ENCODE peak calls at places on chromosomes 3 and 15, in seven cellular contexts. X is kidney; T is CD4-positive, CD25-positive, alpha-beta regulatory T cell; I is neural progenitor cell; M is GM23248; E is HCT116; Q is OCI-LY7. J is an unnamed sample.

GRCh38 chr3:123349566-123350450 is 99.1 kb downstream of the ADCY5 start:
- DNase-seq in M (no peak), T (no peak), I (no peak), X (no peak), E (no peak), Q (no peak), J (no peak)

GRCh38 chr15:30859091-30859874 is 44.4 kb upstream of the FAN1 start:
- DNase-seq in M (peak), E (peak), T (peak), I (peak), X (no peak), Q (peak), J (peak)

GRCh38 chr3:15860014-15860934 is 62.5 kb upstream of the ANKRD28 start:
- DNase-seq in I (peak), M (peak), E (peak), Q (peak), X (peak), T (peak), J (peak)

GRCh38 chr15:96285715-96286367 is 44.7 kb upstream of the NR2F2 start:
- DNase-seq in I (no peak), Q (no peak), M (no peak), X (peak), E (no peak), T (no peak), J (no peak)

GRCh38 chr15:38688761-38689160 is 124.1 kb upstream of the RASGRP1 start:
- DNase-seq in X (no peak), I (no peak), M (no peak), Q (peak), T (peak), E (no peak), J (no peak)

GRCh38 chr3:112647122-112647521 is 6.2 kb upstream of the CCDC80 start:
- DNase-seq in Q (no peak), I (peak), T (no peak), X (no peak), M (peak), E (no peak), J (peak)

GRCh38 chr15:55056500-55056899 is 140.2 kb downstream of the RSL24D1 start:
- DNase-seq in T (no peak), M (no peak), X (no peak), I (no peak), Q (no peak), E (no peak), J (no peak)

GRCh38 chr3:177473184-177473583 is 275.9 kb upstream of the TBL1XR1 start:
- DNase-seq in E (no peak), I (no peak), X (no peak), Q (no peak), M (no peak), T (no peak), J (peak)

GRCh38 chr15:33580526-33580925 is 269.8 kb downstream of the RYR3 start:
- DNase-seq in E (no peak), X (no peak), T (no peak), I (no peak), M (peak), Q (no peak), J (peak)

GRCh38 chr3:63753567-63753966 is 65.5 kb upstream of the C3orf49 start:
- DNase-seq in M (peak), Q (no peak), X (no peak), E (no peak), T (no peak), I (peak), J (peak)

GRCh38 chr3:124486324-124486723 is 243.9 kb upstream of the UMPS start:
- DNase-seq in Q (no peak), M (peak), E (no peak), X (no peak), T (no peak), I (no peak), J (no peak)

GRCh38 chr3:142694225-142694624 is 29.6 kb upstream of the TRPC1 start:
- DNase-seq in T (no peak), M (no peak), X (no peak), I (no peak), Q (no peak), E (no peak), J (no peak)

GRCh38 chr3:176951144-176951543 is 246.1 kb downstream of the TBL1XR1 start:
- DNase-seq in E (no peak), T (no peak), M (peak), Q (no peak), X (no peak), I (no peak), J (peak)

GRCh38 chr15:23420806-23421575 is 26.1 kb downstream of the GOLGA6L2 start:
- DNase-seq in M (no peak), T (no peak), X (peak), I (no peak), E (no peak), Q (no peak), J (no peak)

GRCh38 chr3:69893274-69893673 is 106.3 kb upstream of the SAMMSON start:
- DNase-seq in T (no peak), M (no peak), E (no peak), I (no peak), X (no peak), Q (no peak), J (no peak)

GRCh38 chr3:192082733-192083660 is 622.0 kb downstream of the PYDC2 start:
- DNase-seq in X (no peak), T (no peak), M (no peak), Q (no peak), I (no peak), E (no peak), J (no peak)

GRCh38 chr3:73484656-73485248 is 140.0 kb downstream of the PDZRN3 start:
- DNase-seq in X (no peak), T (no peak), I (no peak), Q (peak), M (peak), E (no peak), J (no peak)

GRCh38 chr3:159904455-159904854 is 84.2 kb upstream of the IL12A start:
- DNase-seq in X (no peak), I (no peak), E (no peak), T (no peak), M (no peak), Q (no peak), J (no peak)

GRCh38 chr15:101013769-101014223 is 94.6 kb downstream of the LRRK1 start:
- DNase-seq in X (no peak), E (no peak), M (no peak), Q (no peak), I (no peak), T (no peak), J (no peak)

GRCh38 chr3:128326051-128326823 is 140.5 kb downstream of the DNAJB8 start:
- DNase-seq in Q (peak), I (no peak), M (no peak), E (no peak), X (no peak), T (peak), J (no peak)

GRCh38 chr3:73442152-73442551 is 182.6 kb downstream of the PDZRN3 start:
- DNase-seq in X (no peak), Q (no peak), E (no peak), I (no peak), T (no peak), M (no peak), J (no peak)

GRCh38 chr15:25735550-25736384 is 127.4 kb downstream of the ATP10A start:
- DNase-seq in X (no peak), M (no peak), E (no peak), T (no peak), Q (no peak), I (no peak), J (no peak)

GRCh38 chr3:107950413-107950812 is 140.4 kb downstream of the CD47 start:
- DNase-seq in T (no peak), I (no peak), Q (no peak), M (no peak), X (no peak), E (no peak), J (no peak)

GRCh38 chr3:112377418-112378071 is 44.6 kb downstream of the CD200 start:
- DNase-seq in I (no peak), E (no peak), M (no peak), Q (no peak), X (no peak), T (no peak), J (peak)

GRCh38 chr3:150763841-150764483 is 993 bp upstream of the SIAH2 start:
- DNase-seq in I (peak), Q (peak), M (peak), T (peak), E (peak), X (peak), J (no peak)

GRCh38 chr3:42210731-42211130 is 55.3 kb downstream of the CCK start:
- DNase-seq in I (peak), E (no peak), X (no peak), M (no peak), T (no peak), Q (no peak), J (no peak)

GRCh38 chr3:176562381-176562780 is 634.9 kb downstream of the TBL1XR1 start:
- DNase-seq in E (no peak), T (no peak), I (peak), Q (no peak), X (no peak), M (no peak), J (no peak)

GRCh38 chr3:8767667-8768363 is 1.6 kb downstream of the OXTR start:
- DNase-seq in T (peak), Q (no peak), X (no peak), M (peak), I (peak), E (no peak), J (peak)

GRCh38 chr15:39434751-39435238 is 146.1 kb upstream of the THBS1 start:
- DNase-seq in E (no peak), T (no peak), Q (no peak), X (peak), M (no peak), I (no peak), J (no peak)

GRCh38 chr15:51642696-51643095 is 20.1 kb upstream of the DMXL2 start:
- DNase-seq in T (no peak), Q (no peak), X (no peak), M (no peak), E (no peak), I (no peak), J (no peak)

GRCh38 chr3:127694467-127695215 is 21.9 kb downstream of the ABTB1 start:
- DNase-seq in X (peak), Q (peak), I (peak), E (peak), M (peak), T (peak), J (no peak)

GRCh38 chr3:112634786-112635541 is 6.0 kb downstream of the CCDC80 start:
- DNase-seq in T (peak), X (no peak), M (peak), Q (peak), E (no peak), I (peak), J (no peak)

GRCh38 chr15:85168642-85169173 is 187.1 kb downstream of the PDE8A start:
- DNase-seq in E (peak), I (peak), M (peak), T (peak), Q (peak), X (no peak), J (no peak)

GRCh38 chr3:153144779-153145178 is 17.2 kb upstream of the RAP2B start:
- DNase-seq in M (peak), X (no peak), T (no peak), Q (no peak), E (no peak), I (no peak), J (peak)

GRCh38 chr3:64983583-64984359 is 296.0 kb upstream of the ADAMTS9 start:
- DNase-seq in Q (no peak), T (no peak), M (no peak), E (no peak), I (peak), X (no peak), J (no peak)

GRCh38 chr3:83928391-83928790 is 1030.4 kb upstream of the CADM2 start:
- DNase-seq in Q (peak), M (peak), E (peak), I (peak), X (no peak), T (peak), J (no peak)

GRCh38 chr15:66472176-66472999 is 25.2 kb downstream of the SNAPC5 start:
- DNase-seq in E (no peak), M (peak), Q (no peak), I (no peak), X (no peak), T (peak), J (peak)

DNA sequence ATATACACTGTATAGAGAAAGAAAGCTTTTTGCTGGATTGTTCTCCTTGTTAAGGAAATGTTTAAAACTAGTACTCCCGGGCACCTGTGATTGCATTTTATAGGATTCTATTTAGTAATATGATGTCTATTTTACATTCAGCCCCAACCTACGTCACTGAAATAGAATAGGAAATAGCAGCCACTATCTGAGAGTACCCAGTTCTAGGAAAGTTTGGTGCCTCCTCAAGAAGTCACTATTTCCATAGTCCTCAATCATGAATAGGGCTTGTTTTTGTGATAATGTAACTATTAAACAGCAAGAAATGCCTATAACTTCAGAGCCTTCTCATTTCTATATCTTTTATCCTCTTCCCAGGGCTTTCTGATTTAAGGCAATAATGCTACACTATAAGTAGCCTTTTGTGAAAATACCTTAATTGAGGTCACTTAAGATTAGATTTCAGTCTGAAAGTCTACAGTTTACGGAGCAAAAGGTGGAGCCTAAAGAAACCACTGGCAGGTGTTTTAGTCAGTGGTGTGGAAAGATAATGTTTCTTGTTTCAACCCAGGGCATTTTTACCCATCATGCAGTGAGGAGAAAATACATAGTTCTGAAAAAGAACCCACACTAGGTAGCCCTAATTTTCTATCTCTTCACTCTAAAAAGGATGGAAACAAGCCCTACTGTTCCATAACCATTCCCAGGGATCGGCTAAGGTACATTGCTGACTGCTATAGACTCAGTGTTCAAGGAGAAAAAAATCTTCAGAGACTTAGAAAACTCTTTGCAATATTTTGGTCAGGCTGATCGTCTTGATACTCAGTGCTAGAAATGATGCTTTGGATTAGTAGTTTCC is 38.7 kb downstream of the TIGIT start:
- DNase-seq in T (peak), Q (peak), I (no peak), X (no peak), M (no peak), E (no peak), J (no peak)
- H3K27ac ChIP-seq in T (peak), Q (no peak), I (no peak), X (no peak), M (no peak), E (no peak), J (no peak)

DNA sequence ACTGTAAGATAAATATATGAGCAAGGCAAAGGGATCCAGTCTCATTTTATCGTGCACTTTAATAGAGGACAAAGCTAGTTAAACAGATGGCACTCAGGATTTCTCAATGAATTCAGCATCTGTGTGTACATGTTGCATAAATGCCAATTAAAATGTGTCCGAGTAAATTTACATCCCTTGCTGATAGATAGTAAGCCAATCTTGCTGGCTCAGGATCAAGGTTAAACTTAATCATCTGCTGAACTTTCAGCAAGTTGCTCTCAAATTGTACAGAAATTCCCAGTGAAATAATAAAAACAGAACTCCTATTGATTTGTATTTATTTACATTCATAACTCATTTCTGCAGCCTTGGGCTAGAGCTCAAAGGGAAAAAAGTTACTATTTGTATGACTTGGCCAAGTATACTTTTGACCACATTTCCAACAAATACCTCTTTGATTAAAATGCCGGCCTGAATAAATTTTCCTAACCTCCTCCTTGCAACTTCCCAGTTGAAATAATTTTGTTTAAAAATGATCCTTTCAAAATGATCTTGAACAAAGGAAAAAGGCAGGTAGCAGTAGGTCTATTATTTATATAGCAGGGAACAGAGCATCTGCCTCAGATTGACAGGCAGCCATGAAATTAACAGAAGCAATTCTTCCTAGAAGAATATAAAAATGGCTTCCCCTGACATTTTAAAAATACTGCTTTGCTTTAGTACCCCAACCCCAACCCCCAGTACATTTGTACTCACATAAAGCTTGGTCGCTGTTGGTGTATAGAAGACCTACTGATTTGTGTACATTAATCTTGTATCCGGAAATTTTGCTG is 1001.9 kb downstream of the ROBO1 start:
- DNase-seq in E (no peak), X (no peak), M (no peak), T (no peak), Q (no peak), I (no peak), J (no peak)
- H3K4me3 ChIP-seq in E (no peak), X (no peak), M (no peak), T (no peak), Q (no peak), I (no peak), J (no peak)

GRCh38 chr3:172287811-172288477 is 160.3 kb downstream of the GHSR start:
- DNase-seq in Q (no peak), T (no peak), M (no peak), E (no peak), I (no peak), X (no peak), J (no peak)

GRCh38 chr3:172290457-172290856 is 157.8 kb downstream of the GHSR start:
- DNase-seq in T (no peak), I (no peak), Q (no peak), X (no peak), E (no peak), M (no peak), J (no peak)

GRCh38 chr3:172291650-172292049 is 156.6 kb downstream of the GHSR start:
- DNase-seq in Q (no peak), I (no peak), E (no peak), X (no peak), M (no peak), T (no peak), J (no peak)

GRCh38 chr3:172288625-172289024 is 159.6 kb downstream of the GHSR start:
- DNase-seq in M (no peak), T (peak), E (no peak), I (no peak), Q (no peak), X (no peak), J (no peak)

DNA sequence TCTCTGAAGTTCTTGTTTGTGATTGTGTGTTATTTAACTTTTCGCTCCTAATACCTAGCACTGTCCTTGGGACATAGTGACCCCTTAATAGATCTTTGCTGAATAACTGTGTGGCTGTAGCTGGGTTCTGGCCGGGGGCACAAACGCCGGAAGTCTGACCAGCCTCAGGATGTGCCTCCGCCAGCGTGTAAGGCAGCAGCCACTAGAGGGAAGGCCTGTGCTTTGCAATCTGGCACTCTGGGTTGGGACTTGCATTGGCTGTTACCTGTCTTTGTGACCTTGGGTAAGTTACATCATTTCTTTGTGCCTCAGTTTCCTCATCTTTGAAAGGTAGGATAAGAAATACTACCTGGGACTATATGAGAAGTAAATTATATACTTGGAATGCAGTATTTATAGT is 158.7 kb downstream of the GHSR start:
- DNase-seq in T (no peak), X (no peak), M (no peak), E (no peak), Q (no peak), I (peak), J (no peak)
- H3K27ac ChIP-seq in T (no peak), X (peak), M (no peak), E (no peak), Q (no peak), I (no peak), J (no peak)

DNA sequence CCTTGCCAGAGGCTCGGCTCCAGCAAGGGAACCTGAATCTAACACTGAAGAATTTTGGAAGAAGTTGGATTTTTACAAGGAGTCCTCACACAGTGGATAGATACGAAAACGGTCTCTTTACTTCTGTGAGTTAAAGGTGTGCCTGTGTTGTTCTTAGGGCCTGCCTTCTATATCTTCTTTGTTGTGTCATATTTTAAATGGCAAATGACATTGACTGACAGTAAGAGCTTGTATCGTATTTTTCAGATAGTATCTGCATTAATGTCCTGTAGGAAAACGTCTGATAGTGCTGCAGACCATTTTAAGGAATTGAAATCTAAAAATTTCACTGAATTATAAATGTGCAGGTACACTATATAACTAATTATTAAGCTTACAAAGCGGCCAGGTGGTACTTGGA is 56.3 kb downstream of the PTPRG start:
- DNase-seq in E (no peak), Q (no peak), M (no peak), I (no peak), X (no peak), T (no peak), J (no peak)
- H3K4me3 ChIP-seq in E (no peak), Q (no peak), M (no peak), I (no peak), X (peak), T (no peak), J (no peak)

GRCh38 chr3:23650371-23651140 is 155.2 kb upstream of the UBE2E1 start:
- DNase-seq in I (no peak), X (no peak), Q (no peak), M (peak), T (no peak), E (no peak), J (peak)

GRCh38 chr3:23647706-23648258 is 158.0 kb upstream of the UBE2E1 start:
- DNase-seq in X (no peak), E (no peak), Q (no peak), I (no peak), M (no peak), T (no peak), J (no peak)

GRCh38 chr3:23648326-23648964 is 157.3 kb upstream of the UBE2E1 start:
- DNase-seq in I (peak), M (peak), E (no peak), X (no peak), Q (no peak), T (no peak), J (no peak)

GRCh38 chr3:23648965-23649328 is 156.8 kb upstream of the UBE2E1 start:
- DNase-seq in I (no peak), X (no peak), M (no peak), T (peak), E (no peak), Q (no peak), J (no peak)

GRCh38 chr3:23649502-23649901 is 156.3 kb upstream of the UBE2E1 start:
- DNase-seq in E (no peak), M (no peak), T (no peak), X (no peak), Q (no peak), I (peak), J (no peak)
- H3K27ac ChIP-seq in E (no peak), M (no peak), T (no peak), X (no peak), Q (peak), I (no peak), J (peak)

J was measured in astrocyte.